ENCODE peak calls at places on chromosome X, in five cellular contexts. T is left ventricle myocardium inferior, W is suprapubic skin, H is hepatocyte, M is Caco-2. X is an unnamed sample.

GRCh38 chrX:106606583-106606982 is 5.2 kb upstream of the RADX start:
- DNase-seq in T (no peak), W (no peak), H (no peak), M (no peak), X (no peak)

GRCh38 chrX:118049713-118050112 is 66.9 kb downstream of the KLHL13 start:
- DNase-seq in T (no peak), W (no peak), H (no peak), M (no peak), X (no peak)

GRCh38 chrX:12118134-12118533 is 20.1 kb upstream of the FRMPD4 start:
- DNase-seq in T (no peak), W (no peak), H (no peak), M (no peak), X (no peak)

GRCh38 chrX:130049821-130050220 is 60.5 kb downstream of the ELF4 start:
- DNase-seq in T (peak; percentile 20), W (no peak), H (no peak), M (no peak), X (no peak)

GRCh38 chrX:18995216-18995615 is 11.3 kb upstream of the PHKA2 start:
- DNase-seq in T (no peak), W (no peak), H (no peak), M (no peak), X (no peak)

GRCh38 chrX:136269921-136270320 is 18.7 kb upstream of the MAP7D3 start:
- DNase-seq in T (no peak), W (no peak), H (no peak), M (no peak), X (no peak)

GRCh38 chrX:10633722-10634121 is 13.3 kb upstream of the MID1 start:
- DNase-seq in T (peak; percentile 12), W (no peak), H (peak; percentile 54), M (peak; percentile 32), X (no peak)

GRCh38 chrX:123803331-123803983 is 56.4 kb upstream of the XIAP start:
- DNase-seq in T (no peak), W (no peak), H (peak; percentile 69), M (peak; percentile 80), X (peak; percentile 60)

GRCh38 chrX:128676651-128677050 is 624.4 kb upstream of the ACTRT1 start:
- DNase-seq in T (no peak), W (no peak), H (no peak), M (no peak), X (no peak)

GRCh38 chrX:50448565-50448964 is 22.1 kb downstream of the DGKK start:
- DNase-seq in T (no peak), W (no peak), H (peak; percentile 30), M (peak; percentile 50), X (peak; percentile 62)

GRCh38 chrX:85391879-85392238 is 12.4 kb upstream of the POF1B start:
- DNase-seq in T (no peak), W (no peak), H (no peak), M (no peak), X (no peak)

GRCh38 chrX:68648960-68649359 is 1.5 kb downstream of the STARD8 start:
- DNase-seq in T (no peak), W (no peak), H (no peak), M (no peak), X (peak; percentile 74)

GRCh38 chrX:22795680-22796079 is 204.1 kb upstream of the DDX53 start:
- DNase-seq in T (no peak), W (no peak), H (no peak), M (no peak), X (no peak)

GRCh38 chrX:39815621-39816020 is 282.1 kb downstream of the BCOR start:
- DNase-seq in T (no peak), W (no peak), H (no peak), M (no peak), X (peak; percentile 71)

GRCh38 chrX:94751611-94752010 is 1077.6 kb downstream of the FAM133A start:
- DNase-seq in T (no peak), W (no peak), H (no peak), M (no peak), X (peak; percentile 52)

GRCh38 chrX:103811858-103812257 is 20.2 kb downstream of the RAB9B start:
- DNase-seq in T (no peak), W (no peak), H (peak; percentile 26), M (no peak), X (no peak)

GRCh38 chrX:133653363-133653762 is 238.1 kb upstream of the GPC4 start:
- DNase-seq in T (no peak), W (no peak), H (no peak), M (no peak), X (no peak)

GRCh38 chrX:110089656-110090404 is 86.9 kb downstream of the TMEM164 start:
- DNase-seq in T (no peak), W (no peak), H (no peak), M (no peak), X (no peak)

GRCh38 chrX:22273714-22274317 is 1.1 kb downstream of the CBLL2 start:
- DNase-seq in T (no peak), W (no peak), H (no peak), M (no peak), X (no peak)

GRCh38 chrX:12819231-12819630 is 28.0 kb downstream of the PRPS2 start:
- DNase-seq in T (no peak), W (no peak), H (no peak), M (no peak), X (no peak)

GRCh38 chrX:10677490-10677889 is 57.1 kb upstream of the MID1 start:
- DNase-seq in T (no peak), W (no peak), H (no peak), M (no peak), X (no peak)

GRCh38 chrX:101357166-101357795 is 8.7 kb upstream of the TIMM8A start:
- DNase-seq in T (no peak), W (no peak), H (no peak), M (peak; percentile 5), X (peak; percentile 48)

GRCh38 chrX:149453030-149453429 is 52.1 kb downstream of the IDS start:
- DNase-seq in T (no peak), W (no peak), H (no peak), M (no peak), X (no peak)

GRCh38 chrX:128504496-128504895 is 452.3 kb upstream of the ACTRT1 start:
- DNase-seq in T (no peak), W (no peak), H (no peak), M (no peak), X (peak; percentile 54)

GRCh38 chrX:24423960-24424359 is 41.1 kb upstream of the PDK3 start:
- DNase-seq in T (no peak), W (no peak), H (peak; percentile 47), M (no peak), X (no peak)

GRCh38 chrX:9997524-9997923 is 30.4 kb downstream of the CLDN34 start:
- DNase-seq in T (no peak), W (no peak), H (no peak), M (no peak), X (no peak)

GRCh38 chrX:77447339-77448149 is at the start of gene FGF16:
- DNase-seq in T (no peak), W (peak; percentile 67), H (no peak), M (no peak), X (peak; percentile 66)

GRCh38 chrX:44872319-44872816 is 620 bp upstream of the KDM6A start:
- DNase-seq in T (no peak), W (peak; percentile 75), H (peak; percentile 62), M (peak; percentile 70), X (no peak)

GRCh38 chrX:153649178-153649914 is 2.3 kb downstream of the DUSP9 start:
- DNase-seq in T (no peak), W (peak; percentile 26), H (peak; percentile 62), M (peak; percentile 47), X (peak; percentile 86)

GRCh38 chrX:139826065-139827044 is 106.5 kb downstream of the ATP11C start:
- DNase-seq in T (no peak), W (no peak), H (no peak), M (no peak), X (no peak)

GRCh38 chrX:10156199-10157031 is at the start of gene CLCN4:
- DNase-seq in T (peak; percentile 63), W (no peak), H (peak; percentile 54), M (peak; percentile 79), X (peak; percentile 82)

GRCh38 chrX:111543212-111543762 is 31.8 kb downstream of the SERTM2 start:
- DNase-seq in T (no peak), W (no peak), H (no peak), M (no peak), X (no peak)

GRCh38 chrX:71198066-71198465 is 25.0 kb upstream of the GJB1 start:
- DNase-seq in T (no peak), W (no peak), H (no peak), M (no peak), X (no peak)

GRCh38 chrX:15781964-15782711 is 8.1 kb upstream of the ZRSR2 start:
- DNase-seq in T (no peak), W (no peak), H (no peak), M (no peak), X (no peak)

GRCh38 chrX:15418041-15418706 is 34.0 kb upstream of the VEGFD start:
- DNase-seq in T (no peak), W (no peak), H (no peak), M (no peak), X (no peak)

DNA sequence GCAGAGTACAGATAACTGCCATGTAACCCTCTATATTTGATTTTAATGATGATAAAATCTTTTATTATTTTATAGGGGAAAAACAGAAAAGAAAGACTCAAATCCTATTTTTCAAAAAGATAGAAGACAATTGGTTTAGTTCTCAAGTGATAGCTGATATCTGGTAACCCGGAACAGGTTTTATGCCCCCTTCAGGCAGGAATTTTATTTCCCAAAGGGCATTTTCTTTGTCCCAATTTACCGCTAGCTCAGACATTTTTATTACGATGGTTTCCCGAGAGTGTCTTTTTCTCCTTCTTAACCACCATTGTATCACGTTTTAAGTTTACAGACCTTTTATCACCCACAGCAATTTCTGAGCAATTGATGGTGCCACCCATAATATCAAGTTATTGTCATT is 204.9 kb upstream of the VCX start:
- DNase-seq in T (no peak), W (no peak), H (no peak), M (no peak), X (no peak)
- TF ChIP-seq CTCF in T (no peak), W (no peak), H (no peak), M (no peak), X (peak; percentile 55)

GRCh38 chrX:683572-683971 is 53.0 kb downstream of the SHOX start:
- DNase-seq in T (no peak), W (no peak), H (no peak), M (no peak), X (no peak)
- H3K9me3 ChIP-seq in T (peaks cover 5% of the 10 kb centered on the region), W (no peaks in the 10 kb centered on the region), H (no peaks in the 10 kb centered on the region), M (no peaks in the 10 kb centered on the region), X (no peaks in the 10 kb centered on the region)

GRCh38 chrX:20066968-20067708 is 49.6 kb downstream of the MAP7D2 start:
- DNase-seq in T (no peak), W (no peak), H (peak; percentile 55), M (peak; percentile 39), X (no peak)
- TF ChIP-seq CTCF in T (peak; percentile 40), W (peak; percentile 22), H (peak; percentile 57), M (peak; percentile 51), X (peak; percentile 74)

DNA sequence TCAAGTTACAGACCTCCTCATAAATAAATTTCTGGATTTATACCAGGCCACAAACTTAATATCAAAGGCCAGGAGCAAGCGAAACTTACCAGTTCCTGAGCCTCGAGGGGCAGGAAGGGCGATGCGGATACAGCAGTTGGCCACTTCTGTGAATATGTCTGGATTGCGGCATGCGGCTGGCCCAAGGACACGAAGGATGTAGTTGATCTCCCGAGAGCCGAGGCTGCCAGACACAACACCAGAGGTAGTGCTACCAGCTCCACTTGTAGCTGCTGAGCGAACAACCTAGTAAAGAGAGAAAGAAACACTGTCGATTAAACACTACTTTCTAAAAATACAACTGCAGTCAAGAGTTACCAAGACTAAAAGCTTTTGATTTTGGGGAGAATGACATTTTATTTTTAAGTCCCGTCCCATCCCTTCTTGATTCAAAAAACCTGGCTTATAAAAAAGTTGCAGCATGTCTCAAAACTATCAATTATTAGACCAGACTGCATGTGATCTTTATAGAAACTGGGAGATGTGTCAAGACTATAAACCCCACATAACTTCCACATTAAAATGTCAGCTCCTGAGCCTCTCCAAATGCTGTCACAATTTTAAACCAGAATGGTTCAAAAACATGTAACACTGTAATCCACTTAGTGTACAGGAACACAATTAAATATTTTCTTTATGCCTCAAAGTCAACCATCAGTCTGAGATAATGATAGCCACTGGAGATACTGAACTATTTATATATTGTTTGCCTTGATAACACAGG is 105.6 kb downstream of the HUWE1 start:
- DNase-seq in T (peak; percentile 14), W (no peak), H (no peak), M (no peak), X (no peak)
- H3K9me3 ChIP-seq in T (no peaks in the 10 kb centered on the region), W (no peaks in the 10 kb centered on the region), H (no peaks in the 10 kb centered on the region), M (peaks cover 4% of the 10 kb centered on the region), X (peaks cover 22% of the 10 kb centered on the region)

X was measured in endodermal cell.